ENCODE peak calls at places on chromosome 7, in five cellular contexts. R, L, T, A and K are unnamed samples.

GRCh38 chr7:3892686-3893085 is 591.6 kb downstream of the SDK1 start:
- DNase-seq in R (no peak), L (no peak), T (no peak), A (no peak), K (no peak)

GRCh38 chr7:74479066-74479781 is 25.5 kb downstream of the GTF2IRD1 start:
- DNase-seq in R (no peak), L (peak; percentile 52), T (peak; percentile 84), A (peak; percentile 74), K (peak; percentile 91)

GRCh38 chr7:121080257-121080912 is 91.9 kb downstream of the CPED1 start:
- DNase-seq in R (no peak), L (no peak), T (no peak), A (no peak), K (no peak)

GRCh38 chr7:33325754-33326484 is 196.6 kb downstream of the BBS9 start:
- DNase-seq in R (no peak), L (no peak), T (no peak), A (no peak), K (no peak)

GRCh38 chr7:120987683-120988590 is 574 bp upstream of the CPED1 start:
- DNase-seq in R (peak; percentile 91), L (peak; percentile 94), T (peak; percentile 91), A (peak; percentile 96), K (peak; percentile 80)

GRCh38 chr7:94288091-94288490 is 106.6 kb upstream of the COL1A2 start:
- DNase-seq in R (no peak), L (no peak), T (no peak), A (no peak), K (no peak)

GRCh38 chr7:1668932-1669485 is 1.1 kb upstream of the ELFN1 start:
- DNase-seq in R (peak; percentile 40), L (peak; percentile 31), T (no peak), A (peak; percentile 55), K (no peak)

GRCh38 chr7:18212788-18213187 is 185.1 kb upstream of the PRPS1L1 start:
- DNase-seq in R (no peak), L (no peak), T (no peak), A (no peak), K (no peak)

GRCh38 chr7:28958946-28959417 is 852 bp upstream of the TRIL start:
- DNase-seq in R (no peak), L (no peak), T (no peak), A (no peak), K (no peak)

GRCh38 chr7:116628971-116629586 is 42.9 kb upstream of the MET start:
- DNase-seq in R (no peak), L (peak; percentile 72), T (no peak), A (peak; percentile 65), K (peak; percentile 36)

GRCh38 chr7:1312098-1313070 is 79.7 kb downstream of the UNCX start:
- DNase-seq in R (no peak), L (no peak), T (no peak), A (no peak), K (no peak)

GRCh38 chr7:66033471-66034385 is 41.9 kb upstream of the ASL start:
- DNase-seq in R (no peak), L (no peak), T (no peak), A (no peak), K (no peak)

GRCh38 chr7:108235451-108236061 is 105.4 kb upstream of the LAMB4 start:
- DNase-seq in R (no peak), L (no peak), T (no peak), A (no peak), K (no peak)

GRCh38 chr7:157004050-157004838 is 6.2 kb downstream of the MNX1 start:
- DNase-seq in R (peak; percentile 28), L (no peak), T (no peak), A (peak; percentile 52), K (no peak)
- H3K27me3 ChIP-seq in R (peaks cover 90% of the 10 kb centered on the region), L (peaks cover 41% of the 10 kb centered on the region), T (peaks cover 43% of the 10 kb centered on the region), A (peaks cover 45% of the 10 kb centered on the region), K (no peaks in the 10 kb centered on the region)

DNA sequence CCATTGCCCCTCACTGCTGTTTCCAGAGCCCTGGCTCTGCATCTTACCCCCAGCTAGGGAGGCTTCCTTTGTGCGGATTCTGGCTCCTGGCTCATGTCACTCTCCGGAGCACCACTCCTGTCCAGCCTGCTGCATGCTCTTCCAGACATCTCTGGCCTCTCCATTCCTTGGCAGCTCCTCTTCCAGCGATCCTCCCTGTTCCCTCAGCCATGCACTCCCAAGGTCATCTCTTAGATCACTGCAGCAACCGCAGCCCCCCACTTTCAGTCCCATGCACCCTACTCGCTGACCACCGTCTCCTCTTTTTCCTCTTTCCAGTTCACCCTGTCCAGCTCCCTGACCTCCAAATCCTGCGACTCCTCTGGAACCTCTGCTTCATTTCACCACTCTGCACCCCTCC is 6.9 kb upstream of the SMARCD3 start:
- DNase-seq in R (no peak), L (no peak), T (no peak), A (no peak), K (no peak)
- H3K4me3 ChIP-seq in R (no peak overlapping the region), L (no peak overlapping the region), T (no peak overlapping the region), A (no peak overlapping the region), K (no peak overlapping the region)

GRCh38 chr7:149256568-149256967 is 5.4 kb upstream of the ZNF783 start:
- DNase-seq in R (no peak), L (no peak), T (no peak), A (no peak), K (no peak)
- H3K36me3 ChIP-seq in R (peaks cover 34% of the 10 kb centered on the region), L (peaks cover 48% of the 10 kb centered on the region), T (peaks cover 13% of the 10 kb centered on the region), A (peaks cover 46% of the 10 kb centered on the region), K (no peaks in the 10 kb centered on the region)

DNA sequence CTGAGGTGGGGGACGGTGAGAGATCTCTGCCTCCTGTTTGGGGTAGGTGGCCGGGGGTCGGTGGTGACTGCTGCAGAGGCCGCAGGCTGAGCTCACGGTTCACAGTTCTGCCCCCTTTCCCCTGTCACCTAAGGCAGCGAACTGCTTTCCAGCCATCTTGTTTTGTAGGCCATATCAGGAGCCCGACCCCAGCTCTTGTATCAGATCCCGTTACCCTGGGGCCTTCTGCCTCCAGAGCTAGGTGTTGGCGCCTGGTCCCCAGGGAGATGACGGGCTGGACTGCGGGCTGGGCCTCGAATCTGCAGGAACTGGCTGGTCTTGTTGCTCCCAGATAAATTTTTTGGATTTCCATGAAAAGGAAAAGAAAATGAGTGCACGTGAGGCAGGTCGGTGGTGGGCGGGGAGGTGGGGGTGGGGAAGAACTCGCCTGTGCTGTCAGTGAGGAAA is 183.0 kb downstream of the DNAJB6 start:
- DNase-seq in R (peak; percentile 27), L (peak; percentile 13), T (no peak), A (peak; percentile 27), K (no peak)
- H3K27me3 ChIP-seq in R (no peaks in the 10 kb centered on the region), L (no peaks in the 10 kb centered on the region), T (no peaks in the 10 kb centered on the region), A (no peaks in the 10 kb centered on the region), K (no peaks in the 10 kb centered on the region)

DNA sequence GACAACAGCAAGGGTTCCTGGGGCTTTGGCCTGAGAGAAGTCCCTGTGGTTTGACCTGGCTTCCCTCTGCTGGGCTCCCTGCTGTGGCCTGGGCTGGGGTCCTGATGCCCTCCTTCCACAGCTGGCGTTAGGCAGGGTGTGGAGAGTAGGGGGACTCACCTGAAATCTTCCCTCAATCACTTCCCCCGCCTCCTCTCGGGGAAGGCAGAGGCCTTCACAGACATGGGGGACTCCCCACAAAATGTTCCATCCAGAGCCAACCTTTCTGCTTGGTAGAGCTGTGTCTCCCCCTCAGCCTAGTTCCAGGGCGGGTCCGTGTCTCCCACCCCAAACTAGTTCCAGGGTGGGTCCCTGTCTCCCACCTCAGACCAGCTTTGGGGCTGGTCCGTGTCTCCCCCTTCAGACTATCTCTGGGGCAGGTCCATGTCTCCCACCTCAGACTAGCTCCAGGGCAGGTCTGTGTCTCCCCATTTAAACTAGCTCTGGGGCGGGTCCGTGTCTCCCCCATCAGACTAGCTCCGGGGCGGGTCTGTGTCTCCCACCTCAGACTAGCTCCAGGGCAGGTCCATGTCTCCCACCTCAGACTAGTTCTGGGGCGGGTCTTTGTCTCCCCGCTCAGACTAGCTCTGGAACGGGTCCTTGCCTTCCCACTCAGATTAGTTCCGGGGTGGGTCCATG is 2.2 kb downstream of the PVRIG start:
- DNase-seq in R (no peak), L (no peak), T (no peak), A (no peak), K (no peak)
- H3K4me3 ChIP-seq in R (no peak overlapping the region), L (no peak overlapping the region), T (no peak overlapping the region), A (no peak overlapping the region), K (no peak overlapping the region)

GRCh38 chr7:70776627-70777101 is 355.3 kb upstream of the GALNT17 start:
- DNase-seq in R (no peak), L (no peak), T (no peak), A (no peak), K (no peak)

GRCh38 chr7:70774895-70775527 is 356.9 kb upstream of the GALNT17 start:
- DNase-seq in R (no peak), L (no peak), T (no peak), A (no peak), K (no peak)

GRCh38 chr7:70778585-70778984 is 353.4 kb upstream of the GALNT17 start:
- DNase-seq in R (no peak), L (no peak), T (no peak), A (no peak), K (no peak)

GRCh38 chr7:70777251-70777650 is 354.7 kb upstream of the GALNT17 start:
- DNase-seq in R (no peak), L (no peak), T (no peak), A (no peak), K (no peak)

GRCh38 chr7:70775570-70776156 is 356.3 kb upstream of the GALNT17 start:
- DNase-seq in R (no peak), L (no peak), T (no peak), A (no peak), K (no peak)
- H3K36me3 ChIP-seq in R (no peaks in the 10 kb centered on the region), L (peaks cover 55% of the 10 kb centered on the region), T (no peaks in the 10 kb centered on the region), A (peaks cover 77% of the 10 kb centered on the region), K (peaks cover 28% of the 10 kb centered on the region)

GRCh38 chr7:69625798-69626197 is 27.5 kb downstream of the AUTS2 start:
- DNase-seq in R (no peak), L (no peak), T (no peak), A (no peak), K (no peak)
- H3K27me3 ChIP-seq in R (no peaks in the 10 kb centered on the region), L (no peaks in the 10 kb centered on the region), T (no peaks in the 10 kb centered on the region), A (no peaks in the 10 kb centered on the region), K (no peaks in the 10 kb centered on the region)